ENCODE peak calls at places on chromosomes 7 and 10, in ten cellular contexts. K is left ventricle myocardium inferior, S is esophagus squamous epithelium, F is heart left ventricle, Y is fibroblast of lung, G is adrenal gland, A is left lung, B is GM23338, L is prostate gland, I is hepatocyte. W is an unnamed sample. For H3K4me1 and H3K36me3, the result is how much of the 10 kb centered on the place peaks cover.

GRCh38 chr10:76034236-76035009 is 603.0 kb downstream of the LRMDA start:
- DNase-seq in K (no peak), S (no peak), F (no peak), Y (peak), G (no peak), A (peak), B (no peak), L (no peak), I (no peak), W (no peak)

GRCh38 chr10:92238586-92239098 is 52.2 kb downstream of the CPEB3 start:
- DNase-seq in K (no peak), S (no peak), F (no peak), Y (peak), G (peak), A (peak), B (peak), L (peak), I (peak), W (no peak)

GRCh38 chr7:129122086-129122750 is 22.3 kb upstream of the TSPAN33 start:
- DNase-seq in K (no peak), S (no peak), F (no peak), Y (peak), G (no peak), A (no peak), B (no peak), L (no peak), I (no peak), W (no peak)

GRCh38 chr10:112539340-112539739 is 92.3 kb downstream of the VTI1A start:
- DNase-seq in K (no peak), S (no peak), F (no peak), Y (no peak), G (no peak), A (no peak), B (no peak), L (no peak), I (no peak), W (no peak)

GRCh38 chr7:55432937-55433784 is 68.0 kb downstream of the LANCL2 start:
- DNase-seq in K (no peak), S (no peak), F (no peak), Y (peak), G (no peak), A (no peak), B (peak), L (no peak), I (peak), W (peak)

GRCh38 chr10:119341236-119342016 is 134.1 kb downstream of the GRK5 start:
- DNase-seq in K (peak), S (no peak), F (no peak), Y (peak), G (no peak), A (no peak), B (no peak), L (no peak), I (peak), W (peak)

GRCh38 chr10:122852261-122852660 is 6.6 kb upstream of the CUZD1 start:
- DNase-seq in K (no peak), S (no peak), F (no peak), Y (no peak), G (no peak), A (no peak), B (no peak), L (no peak), I (no peak), W (no peak)

GRCh38 chr7:64183126-64183742 is 23.8 kb upstream of the ZNF735 start:
- DNase-seq in K (no peak), S (no peak), F (no peak), Y (no peak), G (no peak), A (peak), B (peak), L (no peak), I (no peak), W (peak)

GRCh38 chr7:13880789-13881188 is 108.7 kb downstream of the ETV1 start:
- DNase-seq in K (no peak), S (no peak), F (no peak), Y (peak), G (peak), A (no peak), B (no peak), L (no peak), I (no peak), W (no peak)

GRCh38 chr7:47539398-47540052 is 42.4 kb downstream of the TNS3 start:
- DNase-seq in K (no peak), S (no peak), F (no peak), Y (peak), G (peak), A (peak), B (peak), L (no peak), I (peak), W (no peak)

GRCh38 chr10:52801951-52802350 is 29.4 kb upstream of the MBL2 start:
- DNase-seq in K (no peak), S (no peak), F (no peak), Y (peak), G (no peak), A (no peak), B (no peak), L (no peak), I (no peak), W (no peak)

GRCh38 chr7:40175725-40176510 is 41.1 kb downstream of the SUGCT start:
- DNase-seq in K (no peak), S (no peak), F (no peak), Y (peak), G (no peak), A (no peak), B (no peak), L (no peak), I (no peak), W (no peak)

GRCh38 chr10:91800756-91801155 is 2.5 kb downstream of the TNKS2 start:
- DNase-seq in K (no peak), S (no peak), F (no peak), Y (no peak), G (no peak), A (no peak), B (no peak), L (no peak), I (no peak), W (no peak)

GRCh38 chr10:70675496-70676161 is 3.3 kb downstream of the ADAMTS14 start:
- DNase-seq in K (no peak), S (no peak), F (no peak), Y (no peak), G (no peak), A (no peak), B (no peak), L (no peak), I (no peak), W (no peak)

GRCh38 chr7:36301914-36302771 is 87.5 kb upstream of the ANLN start:
- DNase-seq in K (no peak), S (no peak), F (no peak), Y (no peak), G (no peak), A (peak), B (no peak), L (no peak), I (no peak), W (no peak)

GRCh38 chr7:21675255-21675654 is 132.4 kb downstream of the DNAH11 start:
- DNase-seq in K (no peak), S (no peak), F (no peak), Y (no peak), G (no peak), A (no peak), B (no peak), L (no peak), I (no peak), W (peak)

GRCh38 chr7:129948877-129949291 is 3.9 kb downstream of the UBE2H start:
- DNase-seq in K (peak), S (peak), F (peak), Y (peak), G (peak), A (peak), B (peak), L (peak), I (peak), W (peak)

GRCh38 chr7:143397710-143398530 is 10.7 kb downstream of the EPHA1 start:
- DNase-seq in K (no peak), S (no peak), F (peak), Y (no peak), G (no peak), A (no peak), B (no peak), L (no peak), I (no peak), W (no peak)

GRCh38 chr7:155985518-155986427 is 173.5 kb upstream of the SHH start:
- DNase-seq in K (no peak), S (no peak), F (no peak), Y (no peak), G (no peak), A (peak), B (no peak), L (no peak), I (no peak), W (peak)

GRCh38 chr10:77168161-77168560 is 469.4 kb downstream of the KCNMA1 start:
- DNase-seq in K (no peak), S (no peak), F (no peak), Y (no peak), G (no peak), A (no peak), B (no peak), L (no peak), I (peak), W (no peak)

GRCh38 chr7:47945261-47946015 is 2.8 kb downstream of the PKD1L1 start:
- DNase-seq in K (peak), S (no peak), F (peak), Y (peak), G (peak), A (no peak), B (peak), L (peak), I (peak), W (peak)

GRCh38 chr7:99928994-99929729 is at the start of gene GJC3:
- DNase-seq in K (peak), S (no peak), F (peak), Y (peak), G (peak), A (peak), B (peak), L (peak), I (peak), W (peak)

GRCh38 chr7:96508371-96508770 is 186.5 kb upstream of the SLC25A13 start:
- DNase-seq in K (no peak), S (no peak), F (no peak), Y (peak), G (peak), A (no peak), B (no peak), L (peak), I (no peak), W (no peak)

GRCh38 chr10:47331491-47331890 is 9.2 kb downstream of the GDF2 start:
- DNase-seq in K (no peak), S (no peak), F (no peak), Y (no peak), G (no peak), A (peak), B (no peak), L (no peak), I (no peak), W (no peak)

GRCh38 chr10:85612833-85613232 is 753.8 kb downstream of the GRID1 start:
- DNase-seq in K (no peak), S (no peak), F (no peak), Y (no peak), G (no peak), A (peak), B (peak), L (no peak), I (no peak), W (no peak)

GRCh38 chr10:6012506-6012905 is 35.2 kb upstream of the IL15RA start:
- DNase-seq in K (no peak), S (no peak), F (no peak), Y (no peak), G (no peak), A (no peak), B (no peak), L (no peak), I (no peak), W (no peak)

GRCh38 chr7:24129597-24129996 is 154.4 kb upstream of the NPY start:
- DNase-seq in K (no peak), S (no peak), F (no peak), Y (peak), G (no peak), A (no peak), B (no peak), L (no peak), I (no peak), W (no peak)

GRCh38 chr7:85186083-85186520 is 754 bp downstream of the SEMA3D start:
- DNase-seq in K (no peak), S (no peak), F (peak), Y (peak), G (peak), A (peak), B (peak), L (peak), I (peak), W (peak)

GRCh38 chr7:154882931-154883474 is 119.9 kb downstream of the PAXIP1 start:
- DNase-seq in K (no peak), S (no peak), F (no peak), Y (no peak), G (no peak), A (no peak), B (no peak), L (no peak), I (no peak), W (no peak)

GRCh38 chr7:149071641-149072437 is 18.7 kb downstream of the ZNF786 start:
- DNase-seq in K (peak), S (no peak), F (peak), Y (peak), G (no peak), A (peak), B (peak), L (no peak), I (peak), W (no peak)

GRCh38 chr10:28585076-28585475 is 52.2 kb downstream of the WAC start:
- DNase-seq in K (no peak), S (no peak), F (no peak), Y (no peak), G (no peak), A (no peak), B (peak), L (no peak), I (no peak), W (no peak)

GRCh38 chr10:117363027-117363426 is 12.2 kb downstream of the PDZD8 start:
- DNase-seq in K (no peak), S (no peak), F (no peak), Y (peak), G (no peak), A (no peak), B (no peak), L (no peak), I (no peak), W (no peak)

GRCh38 chr10:120570418-120570817 is 113.4 kb downstream of the PLPP4 start:
- DNase-seq in K (no peak), S (no peak), F (no peak), Y (no peak), G (no peak), A (no peak), B (no peak), L (no peak), I (no peak), W (no peak)

GRCh38 chr10:96556003-96556402 is 30.8 kb downstream of the TM9SF3 start:
- DNase-seq in K (no peak), S (no peak), F (no peak), Y (peak), G (no peak), A (no peak), B (peak), L (no peak), I (peak), W (no peak)

GRCh38 chr7:116653646-116654045 is 18.4 kb upstream of the MET start:
- DNase-seq in K (no peak), S (no peak), F (no peak), Y (no peak), G (no peak), A (no peak), B (no peak), L (peak), I (no peak), W (no peak)

GRCh38 chr10:5576154-5576748 is 51.5 kb downstream of the CALML3 start:
- DNase-seq in K (no peak), S (no peak), F (no peak), Y (no peak), G (no peak), A (no peak), B (no peak), L (no peak), I (no peak), W (no peak)

GRCh38 chr10:98418596-98419265 is 3.7 kb upstream of the PYROXD2 start:
- DNase-seq in K (no peak), S (no peak), F (no peak), Y (no peak), G (no peak), A (no peak), B (no peak), L (no peak), I (no peak), W (no peak)

GRCh38 chr7:37920619-37921339 is at the start of gene EPDR1:
- DNase-seq in K (peak), S (no peak), F (peak), Y (no peak), G (peak), A (peak), B (peak), L (peak), I (peak), W (peak)

DNA sequence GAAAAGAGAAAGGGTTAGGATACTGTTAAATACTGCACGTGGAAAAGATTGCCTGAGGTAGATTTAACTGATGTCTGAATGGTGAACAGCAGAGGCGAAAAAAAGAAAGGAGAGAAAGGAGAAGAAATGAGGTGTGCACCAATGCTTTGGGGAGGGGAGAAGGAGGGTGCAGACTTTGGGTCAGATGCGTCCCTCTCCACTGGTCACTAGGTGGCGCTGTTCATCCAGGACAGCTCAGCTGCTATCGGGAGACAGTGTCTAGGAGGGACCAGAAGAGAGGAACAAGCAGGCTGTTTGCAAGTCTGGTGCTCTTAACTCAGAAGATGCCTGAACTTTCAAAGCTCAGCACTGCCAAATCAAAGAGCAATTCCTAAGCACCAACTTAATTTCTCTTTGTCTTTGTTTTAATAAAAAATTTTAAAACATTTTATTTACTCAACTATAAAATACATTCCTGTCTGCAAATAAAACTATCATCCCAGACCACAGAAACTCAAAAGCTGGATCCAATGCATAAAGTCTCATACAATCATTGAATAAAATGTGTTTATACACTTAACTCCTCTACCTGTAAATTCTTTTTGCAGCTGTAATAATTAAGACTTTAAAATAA is 83.9 kb upstream of the PDLIM1 start:
- DNase-seq in K (peak), S (no peak), F (peak), Y (peak), G (peak), A (peak), B (peak), L (peak), I (peak), W (peak)
- H3K27ac ChIP-seq in K (peak), S (no peak), F (no peak), Y (no peak), G (no peak), A (no peak), B (no peak), L (no peak), I (no peak), W (no peak)

GRCh38 chr10:49355221-49355620 is 40.7 kb downstream of the DRGX start:
- DNase-seq in K (no peak), S (no peak), F (no peak), Y (no peak), G (no peak), A (no peak), B (no peak), L (no peak), I (no peak), W (no peak)
- H3K4me1 ChIP-seq in K (under half), S (under half), F (under half), Y (under half), G (under half), A (under half), B (under half), L (under half), I (under half), W (under half)

GRCh38 chr10:505459-505858 is 184.0 kb downstream of the DIP2C start:
- DNase-seq in K (no peak), S (no peak), F (no peak), Y (no peak), G (no peak), A (peak), B (no peak), L (no peak), I (no peak), W (no peak)
- H3K36me3 ChIP-seq in K (under half), S (under half), F (under half), Y (under half), G (under half), A (under half), B (under half), L (under half), I (under half), W (under half)

GRCh38 chr10:60934215-60935175 is 9.5 kb downstream of the RHOBTB1 start:
- DNase-seq in K (no peak), S (no peak), F (no peak), Y (no peak), G (no peak), A (no peak), B (no peak), L (no peak), I (no peak), W (no peak)
- H3K27ac ChIP-seq in K (peak), S (no peak), F (peak), Y (no peak), G (no peak), A (no peak), B (no peak), L (no peak), I (no peak), W (no peak)

GRCh38 chr10:79321494-79321882 is 25.8 kb upstream of the PPIF start:
- DNase-seq in K (no peak), S (no peak), F (no peak), Y (no peak), G (no peak), A (no peak), B (no peak), L (no peak), I (no peak), W (no peak)

GRCh38 chr10:79324032-79324695 is 23.1 kb upstream of the PPIF start:
- DNase-seq in K (no peak), S (no peak), F (no peak), Y (no peak), G (no peak), A (no peak), B (no peak), L (no peak), I (no peak), W (peak)

GRCh38 chr10:79323602-79324001 is 23.7 kb upstream of the PPIF start:
- DNase-seq in K (no peak), S (no peak), F (no peak), Y (no peak), G (no peak), A (no peak), B (no peak), L (no peak), I (no peak), W (no peak)

GRCh38 chr10:79321951-79322350 is 25.3 kb upstream of the PPIF start:
- DNase-seq in K (no peak), S (no peak), F (no peak), Y (no peak), G (no peak), A (no peak), B (no peak), L (no peak), I (no peak), W (no peak)

GRCh38 chr10:79322616-79323566 is 24.4 kb upstream of the PPIF start:
- DNase-seq in K (no peak), S (no peak), F (peak), Y (peak), G (peak), A (no peak), B (no peak), L (peak), I (no peak), W (peak)
- H3K4me1 ChIP-seq in K (under half), S (under half), F (under half), Y (under half), G (under half), A (half or more), B (under half), L (under half), I (under half), W (under half)

GRCh38 chr10:109881481-109881880 is 41.8 kb downstream of the XPNPEP1 start:
- DNase-seq in K (no peak), S (no peak), F (no peak), Y (no peak), G (no peak), A (no peak), B (no peak), L (no peak), I (no peak), W (no peak)
- H3K36me3 ChIP-seq in K (half or more), S (half or more), F (under half), Y (under half), G (under half), A (under half), B (under half), L (under half), I (under half), W (under half)

GRCh38 chr7:75040512-75040911 is 33.1 kb downstream of the RCC1L start:
- DNase-seq in K (no peak), S (no peak), F (no peak), Y (no peak), G (no peak), A (no peak), B (no peak), L (no peak), I (no peak), W (no peak)

GRCh38 chr7:75039166-75039565 is 34.4 kb downstream of the RCC1L start:
- DNase-seq in K (no peak), S (no peak), F (no peak), Y (no peak), G (no peak), A (no peak), B (no peak), L (no peak), I (no peak), W (no peak)

GRCh38 chr7:75042831-75043703 is 30.5 kb downstream of the RCC1L start:
- DNase-seq in K (no peak), S (no peak), F (no peak), Y (no peak), G (no peak), A (no peak), B (no peak), L (no peak), I (no peak), W (no peak)

GRCh38 chr7:75039709-75040108 is 33.9 kb downstream of the RCC1L start:
- DNase-seq in K (no peak), S (no peak), F (no peak), Y (no peak), G (no peak), A (no peak), B (no peak), L (no peak), I (no peak), W (peak)

DNA sequence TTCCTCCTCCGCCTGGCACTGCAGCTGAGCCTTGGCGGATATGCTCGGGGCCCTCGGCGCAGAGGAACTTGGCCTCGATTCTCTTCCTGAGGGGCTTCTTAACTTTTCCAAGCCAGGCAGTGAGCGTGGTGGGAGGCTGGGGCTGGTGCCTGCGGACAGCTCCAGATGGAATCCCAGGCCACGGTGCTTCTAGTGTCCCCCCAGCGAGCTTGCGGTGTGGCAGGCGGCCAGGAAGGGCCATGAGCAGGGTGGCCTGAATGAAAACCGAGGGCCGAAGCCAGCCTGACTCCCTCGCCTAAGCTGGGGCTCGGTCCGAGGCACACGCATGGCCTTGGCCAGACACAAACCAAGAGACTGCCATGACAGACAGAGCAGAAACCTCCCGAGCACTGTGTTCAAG is 31.3 kb downstream of the RCC1L start:
- DNase-seq in K (no peak), S (no peak), F (no peak), Y (no peak), G (peak), A (no peak), B (no peak), L (no peak), I (no peak), W (no peak)
- H3K27ac ChIP-seq in K (no peak), S (no peak), F (no peak), Y (no peak), G (peak), A (no peak), B (no peak), L (no peak), I (no peak), W (no peak)

W was measured in SJCRH30.